ENCODE peak calls at places on chromosomes 6 and 20, in five cellular contexts. R is CD8-positive, alpha-beta T cell; E is left ventricle myocardium inferior; T is fibroblast of mammary gland; H is neuronal stem cell. V is an unnamed sample.

GRCh38 chr6:99330159-99330558 is 19.3 kb downstream of the FAXC start:
- DNase-seq in R (peak; percentile 42), H (peak; percentile 61), E (no peak), T (peak; percentile 79), V (peak; percentile 54)

GRCh38 chr6:155314773-155315515 is 660 bp upstream of the TFB1M start:
- DNase-seq in H (no peak), R (peak; percentile 25), E (peak; percentile 56), T (peak; percentile 95), V (no peak)

GRCh38 chr20:24470031-24470781 is 777 bp downstream of the SYNDIG1 start:
- DNase-seq in H (peak; percentile 42), E (no peak), T (no peak), R (no peak), V (peak; percentile 38)

GRCh38 chr6:124964084-124964763 is 2.0 kb downstream of the RNF217 start:
- DNase-seq in R (no peak), E (no peak), H (no peak), T (peak; percentile 90), V (no peak)

GRCh38 chr6:143744593-143745151 is 66.9 kb downstream of the PHACTR2 start:
- DNase-seq in H (no peak), E (no peak), R (no peak), T (peak; percentile 39), V (no peak)

GRCh38 chr6:42428326-42429041 is 23.2 kb downstream of the TRERF1 start:
- DNase-seq in H (no peak), T (peak; percentile 63), R (peak; percentile 62), E (peak; percentile 62), V (no peak)

GRCh38 chr20:53559816-53560215 is 33.8 kb downstream of the ZNF217 start:
- DNase-seq in T (peak; percentile 87), E (no peak), R (no peak), H (no peak), V (no peak)

GRCh38 chr6:8810325-8810724 is 375.0 kb upstream of the SLC35B3 start:
- DNase-seq in T (no peak), H (no peak), R (no peak), E (no peak), V (no peak)

GRCh38 chr20:297925-298754 is 770 bp downstream of the ZCCHC3 start:
- DNase-seq in H (no peak), R (peak; percentile 58), E (peak; percentile 68), T (peak; percentile 74), V (peak; percentile 44)

GRCh38 chr6:160398674-160399271 is 50.6 kb downstream of the SLC22A3 start:
- DNase-seq in E (no peak), R (no peak), T (peak; percentile 69), H (no peak), V (no peak)

GRCh38 chr6:150606258-150607043 is 6.8 kb downstream of the PLEKHG1 start:
- DNase-seq in E (no peak), R (no peak), H (no peak), T (no peak), V (no peak)

GRCh38 chr6:167247814-167248595 is 43.1 kb upstream of the UNC93A start:
- DNase-seq in H (no peak), T (no peak), R (no peak), E (no peak), V (no peak)

GRCh38 chr6:3939964-3940363 is 90.8 kb downstream of the FAM50B start:
- DNase-seq in H (no peak), T (peak; percentile 56), R (no peak), E (no peak), V (no peak)

GRCh38 chr6:36843169-36843568 is 3.9 kb upstream of the CPNE5 start:
- DNase-seq in E (no peak), T (no peak), H (no peak), R (no peak), V (no peak)

GRCh38 chr20:31630187-31630790 is 7.4 kb upstream of the COX4I2 start:
- DNase-seq in E (no peak), R (no peak), H (no peak), T (peak; percentile 35), V (no peak)

GRCh38 chr20:1299522-1299921 is 29.4 kb downstream of the SDCBP2 start:
- DNase-seq in H (no peak), T (no peak), R (peak; percentile 42), E (no peak), V (peak; percentile 27)

GRCh38 chr20:35739294-35740163 is 2.5 kb downstream of the RBM39 start:
- DNase-seq in R (no peak), T (peak; percentile 62), H (no peak), E (no peak), V (no peak)

GRCh38 chr20:48919882-48920526 is 1.5 kb upstream of the ARFGEF2 start:
- DNase-seq in T (no peak), E (no peak), H (no peak), R (no peak), V (no peak)

GRCh38 chr6:111456208-111456607 is 26.8 kb downstream of the REV3L start:
- DNase-seq in H (no peak), R (no peak), T (no peak), E (no peak), V (no peak)

GRCh38 chr6:163711615-163712568 is 297.4 kb downstream of the QKI start:
- DNase-seq in H (no peak), T (peak; percentile 97), R (no peak), E (peak; percentile 89), V (no peak)

GRCh38 chr6:143092768-143093167 is 32.1 kb downstream of the AIG1 start:
- DNase-seq in T (no peak), E (no peak), R (no peak), H (no peak), V (no peak)

GRCh38 chr6:131083687-131084086 is 20.6 kb upstream of the EPB41L2 start:
- DNase-seq in R (no peak), E (no peak), T (no peak), H (no peak), V (no peak)

GRCh38 chr6:89682991-89683390 is 44.4 kb upstream of the LYRM2 start:
- DNase-seq in R (no peak), T (no peak), H (no peak), E (no peak), V (no peak)

GRCh38 chr6:143419526-143419925 is 31.0 kb downstream of the ADAT2 start:
- DNase-seq in H (no peak), E (no peak), R (no peak), T (no peak), V (no peak)

GRCh38 chr6:3239110-3239830 is 11.8 kb upstream of the TUBB2B start:
- DNase-seq in T (no peak), E (no peak), H (no peak), R (no peak), V (no peak)

GRCh38 chr6:24799541-24799915 is 811 bp upstream of the ARMH2 start:
- DNase-seq in T (no peak), H (no peak), R (no peak), E (no peak), V (no peak)

GRCh38 chr20:17806739-17807441 is 107.1 kb downstream of the BANF2 start:
- DNase-seq in H (no peak), T (peak; percentile 85), R (no peak), E (peak; percentile 85), V (no peak)

GRCh38 chr6:147131728-147132127 is 72.5 kb upstream of the STXBP5 start:
- DNase-seq in R (no peak), E (no peak), T (peak; percentile 43), H (no peak), V (no peak)

GRCh38 chr20:57615472-57615855 is 4.8 kb downstream of the ZBP1 start:
- DNase-seq in H (no peak), E (no peak), R (no peak), T (no peak), V (no peak)

GRCh38 chr6:39362487-39362865 is 40.0 kb upstream of the KCNK16 start:
- DNase-seq in T (no peak), H (peak; percentile 39), E (no peak), R (no peak), V (no peak)

GRCh38 chr6:69848552-69848951 is 17.8 kb upstream of the COL19A1 start:
- DNase-seq in H (no peak), T (no peak), R (no peak), E (no peak), V (no peak)

GRCh38 chr6:15522427-15522826 is 140.4 kb downstream of the DTNBP1 start:
- DNase-seq in H (no peak), R (no peak), E (no peak), T (no peak), V (no peak)

V was measured in endothelial cell.